ENCODE peak calls at places on chromosomes 5 and 9, in eight cellular contexts. F, T, A, L, W, Y, U and M are unnamed samples.

GRCh38 chr9:131660466-131661405 is 79.1 kb downstream of the RAPGEF1 start:
- DNase-seq in W (no peak), F (peak), U (no peak), T (no peak), A (no peak), Y (no peak), L (no peak), M (no peak)

GRCh38 chr5:159084053-159084452 is 15.7 kb downstream of the EBF1 start:
- DNase-seq in L (no peak), Y (no peak), F (no peak), T (no peak), W (no peak), U (no peak), A (no peak), M (no peak)

GRCh38 chr9:35258665-35259474 is 97.1 kb downstream of the UNC13B start:
- DNase-seq in L (peak), W (peak), U (peak), F (peak), Y (peak), T (peak), A (peak), M (peak)

GRCh38 chr5:55276771-55277170 is 30.7 kb downstream of the DHX29 start:
- DNase-seq in F (no peak), L (no peak), A (no peak), U (no peak), T (no peak), Y (no peak), W (no peak), M (no peak)

GRCh38 chr5:124865603-124866354 is 119.3 kb upstream of the ZNF608 start:
- DNase-seq in A (no peak), F (no peak), T (no peak), U (no peak), Y (no peak), W (no peak), L (no peak), M (no peak)

GRCh38 chr9:90167920-90168319 is 474.7 kb downstream of the DIRAS2 start:
- DNase-seq in W (no peak), A (no peak), F (no peak), T (no peak), L (no peak), U (no peak), Y (no peak), M (no peak)

GRCh38 chr9:134403292-134403681 is 77.0 kb downstream of the RXRA start:
- DNase-seq in L (no peak), Y (no peak), W (peak), T (no peak), U (no peak), A (no peak), F (no peak), M (no peak)

GRCh38 chr5:59840200-59840601 is 53.3 kb downstream of the PDE4D start:
- DNase-seq in F (no peak), Y (no peak), L (peak), T (no peak), W (no peak), A (peak), U (no peak), M (no peak)

GRCh38 chr5:59186623-59187022 is 603.7 kb downstream of the RAB3C start:
- DNase-seq in W (no peak), L (no peak), T (no peak), F (no peak), A (no peak), U (no peak), Y (no peak), M (no peak)

GRCh38 chr5:92916036-92916435 is 665.0 kb downstream of the NR2F1-AS1 start:
- DNase-seq in T (no peak), U (no peak), W (no peak), A (no peak), L (no peak), F (no peak), Y (no peak), M (no peak)

GRCh38 chr5:124703995-124704394 is 42.4 kb downstream of the ZNF608 start:
- DNase-seq in Y (no peak), A (no peak), L (no peak), T (no peak), W (no peak), U (no peak), F (no peak), M (no peak)

GRCh38 chr5:124536333-124536732 is 210.1 kb downstream of the ZNF608 start:
- DNase-seq in L (no peak), T (no peak), F (no peak), W (no peak), U (no peak), A (no peak), Y (no peak), M (no peak)

GRCh38 chr5:157473383-157474370 is 13.7 kb downstream of the NIPAL4 start:
- DNase-seq in A (no peak), L (no peak), F (no peak), U (no peak), W (no peak), Y (no peak), T (no peak), M (no peak)

GRCh38 chr5:111741270-111741669 is 15.7 kb downstream of the NREP start:
- DNase-seq in Y (no peak), L (no peak), U (no peak), F (no peak), T (no peak), A (peak), W (no peak), M (no peak)

GRCh38 chr9:92294297-92294676 is 790 bp upstream of the IARS1 start:
- DNase-seq in L (peak), F (no peak), W (no peak), U (no peak), A (peak), T (peak), Y (no peak), M (no peak)

GRCh38 chr5:107669543-107670027 is 1.2 kb downstream of the EFNA5 start:
- DNase-seq in Y (no peak), L (peak), T (peak), A (no peak), W (peak), F (peak), U (no peak), M (no peak)

GRCh38 chr5:14946813-14947640 is 75.4 kb upstream of the ANKH start:
- DNase-seq in T (no peak), Y (no peak), F (peak), U (peak), W (no peak), L (no peak), A (peak), M (no peak)

GRCh38 chr5:138946831-138947560 is 71.9 kb upstream of the LRRTM2 start:
- DNase-seq in F (no peak), A (no peak), Y (no peak), T (peak), W (no peak), U (no peak), L (no peak), M (no peak)

GRCh38 chr5:122704247-122705036 is 70.4 kb upstream of the SNX2 start:
- DNase-seq in U (no peak), W (no peak), T (no peak), F (peak), A (peak), L (no peak), Y (no peak), M (no peak)

GRCh38 chr5:6611561-6612256 is 21.1 kb downstream of the NSUN2 start:
- DNase-seq in U (no peak), T (no peak), A (no peak), W (no peak), L (no peak), Y (no peak), F (no peak), M (no peak)

GRCh38 chr5:73764996-73765395 is 139.0 kb downstream of the ARHGEF28 start:
- DNase-seq in Y (no peak), U (no peak), W (no peak), L (no peak), F (no peak), A (no peak), T (no peak), M (no peak)

GRCh38 chr9:459491-460444 is 245.1 kb downstream of the DOCK8 start:
- DNase-seq in W (no peak), F (no peak), U (no peak), T (no peak), Y (no peak), A (no peak), L (no peak), M (no peak)